ENCODE peak calls at places on chromosomes 12 and 14, in four cellular contexts. K is CD4-positive, CD25-positive, alpha-beta regulatory T cell; H is NCI-H1417; Y is neural crest cell. A is an unnamed sample.

GRCh38 chr14:73751157-73751691 is 37.0 kb upstream of the PNMA1 start:
- DNase-seq in K (no peak), H (no peak), Y (no peak), A (no peak)

GRCh38 chr14:64760916-64761315 is 56.7 kb downstream of the PLEKHG3 start:
- DNase-seq in K (no peak), H (no peak), Y (no peak), A (no peak)

GRCh38 chr14:96202441-96203094 is 2.1 kb upstream of the BDKRB2 start:
- DNase-seq in K (no peak), H (no peak), Y (no peak), A (no peak)

GRCh38 chr12:103632554-103633216 is 45.6 kb downstream of the STAB2 start:
- DNase-seq in K (peak; percentile 11), H (peak; percentile 8), Y (peak; percentile 82), A (peak; percentile 80)

GRCh38 chr12:5043589-5044419 is at the start of gene KCNA5:
- DNase-seq in K (no peak), H (peak; percentile 84), Y (peak; percentile 28), A (no peak)

GRCh38 chr12:104566244-104566993 is 109.7 kb downstream of the CHST11 start:
- DNase-seq in K (no peak), H (no peak), Y (no peak), A (no peak)

GRCh38 chr14:76769636-76770292 is 8.5 kb downstream of the VASH1 start:
- DNase-seq in K (no peak), H (no peak), Y (no peak), A (no peak)

GRCh38 chr12:68880660-68881325 is 52.2 kb downstream of the CPM start:
- DNase-seq in K (no peak), H (no peak), Y (no peak), A (no peak)

GRCh38 chr12:76533331-76533730 is 26.2 kb downstream of the OSBPL8 start:
- DNase-seq in K (no peak), H (no peak), Y (no peak), A (no peak)

GRCh38 chr12:29582677-29583076 is 85.2 kb upstream of the OVCH1 start:
- DNase-seq in K (no peak), H (no peak), Y (no peak), A (no peak)

GRCh38 chr14:71322660-71323250 is 415.5 kb downstream of the PCNX1 start:
- DNase-seq in K (no peak), H (peak; percentile 8), Y (no peak), A (no peak)

GRCh38 chr12:114944736-114945135 is 260.8 kb upstream of the TBX3 start:
- DNase-seq in K (no peak), H (no peak), Y (no peak), A (no peak)

GRCh38 chr12:76183459-76184186 is 99.1 kb upstream of the NAP1L1 start:
- DNase-seq in K (no peak), H (no peak), Y (no peak), A (peak; percentile 73)

GRCh38 chr14:61615743-61616523 is 79.4 kb upstream of the HIF1A start:
- DNase-seq in K (no peak), H (no peak), Y (no peak), A (no peak)